ENCODE peak calls at places on chromosome 6, in ten cellular contexts. Q is ACHN; H is M059J; D is fibroblast of the aortic adventitia; O is fibroblast of lung; C is cardiac muscle cell; Z is naive thymus-derived CD4-positive, alpha-beta T cell; I is occipital lobe; N is LoVo; E is MM.1S. K is an unnamed sample.

GRCh38 chr6:3471711-3472110 is 14.9 kb upstream of the SLC22A23 start:
- DNase-seq in O (peak; percentile 78), H (peak; percentile 33), E (no peak), I (no peak), Z (no peak), C (no peak), Q (no peak), D (peak; percentile 70), N (no peak), K (no peak)

GRCh38 chr6:24357336-24358218 is at the start of gene DCDC2:
- DNase-seq in D (peak; percentile 0), N (peak; percentile 83), C (peak; percentile 9), H (no peak), Z (peak; percentile 64), Q (peak; percentile 68), I (peak; percentile 9), E (no peak), O (peak; percentile 21), K (no peak)

GRCh38 chr6:80769101-80769500 is 662.6 kb downstream of the BCKDHB start:
- DNase-seq in H (peak; percentile 73), I (no peak), D (peak; percentile 86), Q (no peak), C (no peak), N (no peak), O (peak; percentile 62), E (no peak), Z (no peak), K (peak; percentile 57)

GRCh38 chr6:157428418-157429202 is 47.6 kb downstream of the ZDHHC14 start:
- DNase-seq in Q (peak; percentile 43), D (no peak), O (peak; percentile 24), Z (no peak), I (no peak), E (no peak), N (peak; percentile 67), C (no peak), H (peak; percentile 79), K (peak; percentile 0)

GRCh38 chr6:135002229-135002844 is 52.3 kb downstream of the HBS1L start:
- DNase-seq in O (peak; percentile 14), Z (no peak), C (peak; percentile 23), I (no peak), N (no peak), D (peak; percentile 46), Q (peak; percentile 38), H (peak; percentile 28), E (peak; percentile 56), K (peak; percentile 9)

GRCh38 chr6:3876131-3876530 is 27.0 kb downstream of the FAM50B start:
- DNase-seq in Z (no peak), O (no peak), H (no peak), N (no peak), C (no peak), Q (no peak), E (no peak), I (no peak), D (peak; percentile 50), K (no peak)

GRCh38 chr6:82861121-82861520 is 204.5 kb downstream of the UBE3D start:
- DNase-seq in O (peak; percentile 46), Q (no peak), I (no peak), Z (no peak), C (no peak), N (no peak), D (no peak), E (no peak), H (peak; percentile 94), K (peak; percentile 55)

GRCh38 chr6:28838289-28838633 is 85.5 kb downstream of the TRIM27 start:
- DNase-seq in C (peak; percentile 71), I (peak; percentile 25), E (peak; percentile 79), D (peak; percentile 84), O (peak; percentile 46), Z (peak; percentile 81), Q (peak; percentile 68), N (peak; percentile 69), H (peak; percentile 76), K (peak; percentile 51)

GRCh38 chr6:45896783-45897441 is 118.7 kb downstream of the CLIC5 start:
- DNase-seq in D (peak; percentile 68), H (peak; percentile 98), C (no peak), N (no peak), O (peak; percentile 48), I (no peak), E (peak; percentile 63), Q (no peak), Z (no peak), K (peak; percentile 25)

GRCh38 chr6:38283734-38284362 is 355.9 kb downstream of the BTBD9 start:
- DNase-seq in H (peak; percentile 90), Z (no peak), D (no peak), I (no peak), E (no peak), Q (peak; percentile 35), N (peak; percentile 9), C (no peak), O (no peak), K (peak; percentile 15)

GRCh38 chr6:106886922-106887797 is 87.4 kb downstream of the CD24 start:
- DNase-seq in Z (no peak), H (no peak), I (no peak), C (peak; percentile 22), E (no peak), N (no peak), D (no peak), O (no peak), Q (no peak), K (no peak)

GRCh38 chr6:168671863-168672546 is 231.0 kb downstream of the SMOC2 start:
- DNase-seq in Z (no peak), Q (no peak), E (no peak), I (no peak), C (no peak), H (no peak), D (no peak), N (no peak), O (no peak), K (no peak)

GRCh38 chr6:53573299-53573698 is 28.4 kb upstream of the GCLC start:
- DNase-seq in I (no peak), E (no peak), D (no peak), H (no peak), O (no peak), N (no peak), Q (no peak), C (no peak), Z (no peak), K (no peak)

GRCh38 chr6:169251371-169251802 is 2.3 kb downstream of the THBS2 start:
- DNase-seq in D (no peak), Z (no peak), O (no peak), I (no peak), Q (no peak), N (no peak), H (peak; percentile 38), E (no peak), C (no peak), K (no peak)

GRCh38 chr6:68445926-68446325 is 189.2 kb upstream of the ADGRB3 start:
- DNase-seq in H (no peak), D (no peak), Q (no peak), C (no peak), I (no peak), N (no peak), E (no peak), O (no peak), Z (no peak), K (no peak)

GRCh38 chr6:154706389-154706788 is 26.8 kb upstream of the SCAF8 start:
- DNase-seq in I (no peak), Q (no peak), D (no peak), H (no peak), E (no peak), Z (no peak), C (no peak), N (no peak), O (no peak), K (no peak)

GRCh38 chr6:151475653-151476523 is 17.9 kb upstream of the CCDC170 start:
- DNase-seq in I (no peak), Z (peak; percentile 15), O (peak; percentile 39), E (peak; percentile 46), C (peak; percentile 66), Q (peak; percentile 55), N (peak; percentile 40), H (peak; percentile 71), D (peak; percentile 79), K (peak; percentile 33)

K was measured in HFFc6.